ENCODE peak calls at places on chromosomes 4 and X, in seven cellular contexts. V is activated CD8-positive, alpha-beta memory T cell treated with anti-CD3 and anti-CD28 coated beads for 24 hours; Z is activated CD4-positive, alpha-beta T cell treated with anti-CD3 and anti-CD28 coated beads, Interleukin-2, amount 10 ng/mL, durations not matched to agents 7 days and 5 days; H is tibial nerve; X is mucosa of gallbladder; T is EL; A is astrocyte of the spinal cord. J is an unnamed sample.

GRCh38 chr4:136690363-136690762 is 841.9 kb downstream of the PCDH18 start:
- DNase-seq in V (no peak), Z (no peak), H (no peak), X (peak; percentile 11), T (peak; percentile 36), A (peak; percentile 10), J (no peak)

GRCh38 chr4:114364857-114365256 is 233.8 kb upstream of the UGT8 start:
- DNase-seq in V (no peak), Z (no peak), H (no peak), X (no peak), T (peak; percentile 96), A (peak; percentile 79), J (peak; percentile 88)

GRCh38 chrX:39580043-39580442 is 517.7 kb downstream of the BCOR start:
- DNase-seq in V (no peak), Z (no peak), H (no peak), X (peak; percentile 25), T (no peak), A (no peak), J (no peak)

GRCh38 chr4:18689308-18689915 is 667.9 kb upstream of the LCORL start:
- DNase-seq in V (peak; percentile 59), Z (peak; percentile 46), H (peak; percentile 85), X (peak; percentile 70), T (peak; percentile 64), A (peak; percentile 74), J (peak; percentile 86)

GRCh38 chr4:5780831-5781480 is 70.0 kb downstream of the EVC start:
- DNase-seq in V (peak; percentile 24), Z (no peak), H (no peak), X (no peak), T (peak; percentile 93), A (no peak), J (peak; percentile 27)

GRCh38 chr4:25234390-25235367 is 846 bp downstream of the PI4K2B start:
- DNase-seq in V (peak; percentile 81), Z (peak; percentile 60), H (peak; percentile 41), X (peak; percentile 38), T (peak; percentile 83), A (peak; percentile 87), J (peak; percentile 91)

GRCh38 chr4:115343171-115343570 is 229.8 kb upstream of the NDST4 start:
- DNase-seq in V (no peak), Z (no peak), H (no peak), X (no peak), T (no peak), A (no peak), J (no peak)

GRCh38 chrX:48648299-48648698 is 35.3 kb upstream of the WAS start:
- DNase-seq in V (no peak), Z (peak; percentile 45), H (peak; percentile 56), X (peak; percentile 38), T (peak; percentile 54), A (peak; percentile 52), J (peak; percentile 69)

GRCh38 chrX:24133280-24133679 is 16.2 kb upstream of the ZFX start:
- DNase-seq in V (no peak), Z (no peak), H (no peak), X (no peak), T (peak; percentile 81), A (no peak), J (no peak)

GRCh38 chr4:155906554-155907247 is 3.2 kb downstream of the TDO2 start:
- DNase-seq in V (no peak), Z (no peak), H (peak; percentile 33), X (peak; percentile 17), T (peak; percentile 86), A (peak; percentile 98), J (peak; percentile 99)

GRCh38 chrX:43971966-43972961 is 926 bp downstream of the NDP start:
- DNase-seq in V (no peak), Z (no peak), H (no peak), X (no peak), T (peak; percentile 6), A (peak; percentile 26), J (peak; percentile 15)

GRCh38 chrX:120504569-120504968 is 35.5 kb upstream of the LAMP2 start:
- DNase-seq in V (no peak), Z (no peak), H (no peak), X (no peak), T (no peak), A (no peak), J (no peak)

GRCh38 chr4:111630705-111631104 is 514.5 kb upstream of the FAM241A start:
- DNase-seq in V (no peak), Z (no peak), H (no peak), X (no peak), T (peak; percentile 34), A (peak; percentile 48), J (peak; percentile 59)

GRCh38 chr4:633976-634598 is 8.7 kb downstream of the PDE6B start:
- DNase-seq in V (no peak), Z (no peak), H (no peak), X (no peak), T (no peak), A (no peak), J (no peak)

GRCh38 chr4:147060171-147060931 is 114.7 kb upstream of the TTC29 start:
- DNase-seq in V (no peak), Z (no peak), H (peak; percentile 62), X (no peak), T (peak; percentile 84), A (peak; percentile 92), J (peak; percentile 53)

GRCh38 chr4:107734120-107734519 is 14.1 kb upstream of the PAPSS1 start:
- DNase-seq in V (no peak), Z (no peak), H (no peak), X (no peak), T (no peak), A (no peak), J (peak; percentile 35)

GRCh38 chr4:109978704-109979103 is 66.0 kb downstream of the EGF start:
- DNase-seq in V (no peak), Z (no peak), H (no peak), X (no peak), T (no peak), A (no peak), J (no peak)

GRCh38 chr4:22487333-22487732 is 28.5 kb downstream of the ADGRA3 start:
- DNase-seq in V (no peak), Z (no peak), H (no peak), X (no peak), T (no peak), A (no peak), J (no peak)

GRCh38 chr4:37584087-37584486 is 102.1 kb downstream of the RELL1 start:
- DNase-seq in V (no peak), Z (no peak), H (no peak), X (peak; percentile 77), T (no peak), A (no peak), J (no peak)

GRCh38 chrX:119655125-119655524 is 37.8 kb downstream of the SEPTIN6 start:
- DNase-seq in V (peak; percentile 74), Z (peak; percentile 10), H (no peak), X (no peak), T (peak; percentile 78), A (peak; percentile 80), J (peak; percentile 94)

GRCh38 chr4:77854431-77855111 is 8.1 kb upstream of the MRPL1 start:
- DNase-seq in V (no peak), Z (no peak), H (no peak), X (no peak), T (no peak), A (no peak), J (no peak)

GRCh38 chr4:26418107-26418506 is 72.2 kb downstream of the CCKAR start:
- DNase-seq in V (no peak), Z (no peak), H (no peak), X (no peak), T (no peak), A (no peak), J (no peak)

GRCh38 chr4:172675232-172675631 is 493.4 kb upstream of the GALNT7 start:
- DNase-seq in V (no peak), Z (no peak), H (no peak), X (no peak), T (no peak), A (no peak), J (no peak)

GRCh38 chr4:8182858-8183725 is 16.0 kb upstream of the SH3TC1 start:
- DNase-seq in V (no peak), Z (no peak), H (peak; percentile 87), X (peak; percentile 88), T (peak; percentile 92), A (peak; percentile 84), J (peak; percentile 94)

GRCh38 chr4:13546374-13546854 is 2.1 kb upstream of the NKX3-2 start:
- DNase-seq in V (no peak), Z (no peak), H (no peak), X (no peak), T (no peak), A (no peak), J (no peak)

GRCh38 chr4:57206172-57206571 is 96.0 kb upstream of the IGFBP7 start:
- DNase-seq in V (no peak), Z (no peak), H (no peak), X (no peak), T (no peak), A (no peak), J (no peak)